ENCODE peak calls at places on chromosomes 4 and X, in ten cellular contexts. C, A, H, K, O, B, U, E, P and Q are unnamed samples.

GRCh38 chr4:158895797-158896442 is 127.1 kb downstream of the FNIP2 start:
- DNase-seq in C (no peak), A (no peak), H (no peak), K (no peak), O (no peak), B (peak), U (no peak), E (peak), P (no peak), Q (no peak)

GRCh38 chrX:30296408-30297254 is 12.6 kb downstream of the NR0B1 start:
- DNase-seq in C (no peak), A (no peak), H (no peak), K (no peak), O (no peak), B (no peak), U (no peak), E (no peak), P (no peak), Q (no peak)

GRCh38 chr4:23384741-23385140 is 505.1 kb downstream of the PPARGC1A start:
- DNase-seq in C (no peak), A (no peak), H (no peak), K (no peak), O (no peak), B (peak), U (peak), E (no peak), P (no peak), Q (no peak)

GRCh38 chr4:117773067-117773946 is 261.0 kb upstream of the NDST3 start:
- DNase-seq in C (no peak), A (no peak), H (no peak), K (no peak), O (no peak), B (peak), U (peak), E (no peak), P (no peak), Q (no peak)

GRCh38 chrX:154890990-154891639 is 5.0 kb downstream of the F8A1 start:
- DNase-seq in C (no peak), A (no peak), H (no peak), K (no peak), O (no peak), B (no peak), U (no peak), E (no peak), P (no peak), Q (no peak)

GRCh38 chr4:13561673-13562072 is 17.4 kb upstream of the NKX3-2 start:
- DNase-seq in C (no peak), A (no peak), H (no peak), K (no peak), O (no peak), B (no peak), U (no peak), E (no peak), P (no peak), Q (no peak)

GRCh38 chr4:147943159-147943638 is 211.3 kb downstream of the ARHGAP10 start:
- DNase-seq in C (peak), A (peak), H (no peak), K (no peak), O (no peak), B (peak), U (no peak), E (no peak), P (no peak), Q (no peak)

GRCh38 chrX:12946838-12947544 is 27.9 kb upstream of the TMSB4X start:
- DNase-seq in C (peak), A (peak), H (peak), K (peak), O (peak), B (peak), U (peak), E (peak), P (peak), Q (no peak)

GRCh38 chrX:47059142-47059874 is 18.9 kb upstream of the RGN start:
- DNase-seq in C (no peak), A (no peak), H (no peak), K (no peak), O (no peak), B (no peak), U (no peak), E (no peak), P (no peak), Q (no peak)

GRCh38 chr4:158936238-158936637 is 166.6 kb upstream of the RAPGEF2 start:
- DNase-seq in C (no peak), A (no peak), H (no peak), K (no peak), O (no peak), B (no peak), U (no peak), E (no peak), P (no peak), Q (no peak)

GRCh38 chrX:154411981-154412340 is 622 bp downstream of the TAFAZZIN start:
- DNase-seq in C (peak), A (peak), H (no peak), K (peak), O (peak), B (peak), U (peak), E (peak), P (peak), Q (peak)

GRCh38 chr4:57116245-57116644 is 6.1 kb upstream of the IGFBP7 start:
- DNase-seq in C (no peak), A (no peak), H (no peak), K (no peak), O (no peak), B (no peak), U (no peak), E (no peak), P (no peak), Q (no peak)

GRCh38 chr4:145797278-145797677 is 117.3 kb downstream of the C4orf51 start:
- DNase-seq in C (no peak), A (no peak), H (no peak), K (no peak), O (no peak), B (no peak), U (no peak), E (no peak), P (no peak), Q (no peak)

GRCh38 chrX:30653415-30654131 is at the start of gene GK:
- DNase-seq in C (peak), A (peak), H (no peak), K (no peak), O (no peak), B (no peak), U (no peak), E (peak), P (no peak), Q (no peak)

GRCh38 chr4:77193511-77194236 is 36.7 kb downstream of the CCNG2 start:
- DNase-seq in C (peak), A (peak), H (no peak), K (no peak), O (no peak), B (no peak), U (no peak), E (no peak), P (no peak), Q (no peak)

GRCh38 chrX:53087378-53087777 is 5.2 kb downstream of the TSPYL2 start:
- DNase-seq in C (no peak), A (no peak), H (no peak), K (no peak), O (no peak), B (no peak), U (no peak), E (no peak), P (no peak), Q (no peak)

GRCh38 chr4:34182346-34182745 is 2062.0 kb downstream of the ARAP2 start:
- DNase-seq in C (no peak), A (no peak), H (no peak), K (no peak), O (no peak), B (peak), U (peak), E (no peak), P (no peak), Q (no peak)

GRCh38 chrX:48035891-48036290 is 29.1 kb downstream of the SPACA5 start:
- DNase-seq in C (no peak), A (no peak), H (no peak), K (no peak), O (no peak), B (no peak), U (no peak), E (no peak), P (no peak), Q (no peak)

GRCh38 chrX:153560466-153560865 is 38.5 kb downstream of the CCNQ start:
- DNase-seq in C (no peak), A (no peak), H (no peak), K (no peak), O (no peak), B (no peak), U (no peak), E (no peak), P (no peak), Q (no peak)

GRCh38 chrX:65690057-65690855 is 22.8 kb downstream of the MSN start:
- DNase-seq in C (no peak), A (no peak), H (no peak), K (no peak), O (no peak), B (peak), U (peak), E (no peak), P (no peak), Q (no peak)

GRCh38 chr4:183831689-183832088 is 73.4 kb upstream of the STOX2 start:
- DNase-seq in C (no peak), A (no peak), H (no peak), K (no peak), O (no peak), B (no peak), U (no peak), E (no peak), P (no peak), Q (no peak)

GRCh38 chr4:173074501-173074946 is 94.1 kb upstream of the GALNT7 start:
- DNase-seq in C (no peak), A (no peak), H (peak), K (no peak), O (no peak), B (peak), U (peak), E (peak), P (no peak), Q (no peak)

GRCh38 chr4:163598028-163598427 is 103.5 kb downstream of the TMA16 start:
- DNase-seq in C (no peak), A (no peak), H (no peak), K (no peak), O (no peak), B (no peak), U (no peak), E (no peak), P (no peak), Q (no peak)

GRCh38 chrX:153885208-153885787 is 675 bp downstream of the L1CAM start:
- DNase-seq in C (peak), A (no peak), H (no peak), K (no peak), O (no peak), B (no peak), U (no peak), E (no peak), P (no peak), Q (peak)

GRCh38 chr4:73452953-73453700 is 17.1 kb downstream of the AFP start:
- DNase-seq in C (no peak), A (no peak), H (no peak), K (no peak), O (no peak), B (peak), U (peak), E (no peak), P (no peak), Q (no peak)

GRCh38 chr4:157514711-157515110 is 294.2 kb downstream of the GRIA2 start:
- DNase-seq in C (no peak), A (no peak), H (no peak), K (no peak), O (no peak), B (no peak), U (no peak), E (no peak), P (no peak), Q (no peak)

DNA sequence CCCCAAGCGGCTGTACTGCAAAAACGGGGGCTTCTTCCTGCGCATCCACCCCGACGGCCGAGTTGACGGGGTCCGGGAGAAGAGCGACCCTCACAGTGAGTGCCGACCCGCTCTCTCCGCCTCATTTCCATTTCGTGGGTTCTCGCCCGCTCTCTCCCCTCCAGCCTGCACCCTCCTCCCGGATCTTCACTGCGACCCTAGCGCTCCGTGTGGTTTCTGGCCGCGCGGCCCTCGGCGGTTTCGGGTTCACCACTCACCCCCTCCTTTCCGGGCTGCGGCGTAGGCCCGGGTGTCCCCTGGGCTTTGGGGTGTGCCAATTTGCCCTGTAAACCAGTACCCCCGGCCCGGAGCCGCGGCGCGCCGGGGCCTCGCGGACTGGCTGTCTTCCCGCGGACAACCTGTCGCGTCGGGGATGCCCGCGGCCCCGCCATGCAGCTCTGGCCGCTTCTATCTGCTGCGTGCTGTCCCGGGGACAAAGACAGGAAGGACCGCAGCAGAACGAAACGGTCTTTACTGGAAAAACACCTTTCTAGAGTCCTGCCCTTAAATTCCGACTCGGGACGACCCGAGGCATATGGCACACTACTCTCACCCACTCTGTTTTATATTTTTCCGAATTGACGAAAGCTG is 742 bp downstream of the FGF2 start:
- DNase-seq in C (peak), A (peak), H (no peak), K (peak), O (no peak), B (peak), U (no peak), E (peak), P (peak), Q (peak)
- TF ChIP-seq CTCF in C (no peak), A (no peak), H (peak), K (no peak), O (no peak), B (peak), U (no peak), E (no peak), P (no peak), Q (no peak)

GRCh38 chrX:74422576-74423288 is 1.4 kb downstream of the SLC16A2 start:
- DNase-seq in C (peak), A (peak), H (peak), K (peak), O (peak), B (peak), U (peak), E (peak), P (peak), Q (no peak)
- TF ChIP-seq CTCF in C (no peak), A (no peak), H (peak), K (peak), O (no peak), B (peak), U (no peak), E (no peak), P (no peak), Q (no peak)

DNA sequence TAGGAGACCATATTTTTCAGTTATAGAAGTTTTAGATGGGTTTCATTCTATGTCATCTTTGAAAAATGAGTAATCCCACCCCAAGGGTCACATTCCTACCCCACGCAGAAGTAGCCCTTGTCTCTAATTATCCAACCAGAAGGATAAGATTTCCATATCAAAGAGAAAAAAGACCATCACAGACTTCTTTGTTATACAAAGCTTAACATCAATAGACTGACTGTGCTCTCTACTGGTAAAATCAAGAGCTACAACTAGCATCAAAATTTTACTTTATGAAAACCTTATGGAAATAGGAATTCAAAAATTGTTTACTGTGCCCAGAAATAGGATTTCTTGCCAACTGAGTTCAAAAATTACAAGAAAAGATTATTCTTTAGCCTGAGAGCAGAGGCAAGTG is 24.9 kb downstream of the TNMD start:
- DNase-seq in C (no peak), A (no peak), H (no peak), K (no peak), O (no peak), B (no peak), U (no peak), E (no peak), P (no peak), Q (no peak)
- TF ChIP-seq CTCF in C (no peak), A (no peak), H (no peak), K (peak), O (no peak), B (no peak), U (peak), E (no peak), P (no peak), Q (no peak)

GRCh38 chrX:109638158-109638557 is 13.2 kb upstream of the KCNE5 start:
- DNase-seq in C (no peak), A (no peak), H (no peak), K (no peak), O (no peak), B (no peak), U (no peak), E (no peak), P (no peak), Q (no peak)

GRCh38 chrX:109632906-109633504 is 8.0 kb upstream of the KCNE5 start:
- DNase-seq in C (no peak), A (peak), H (no peak), K (peak), O (no peak), B (no peak), U (no peak), E (peak), P (no peak), Q (no peak)

GRCh38 chrX:109629310-109629709 is 4.3 kb upstream of the KCNE5 start:
- DNase-seq in C (no peak), A (no peak), H (no peak), K (no peak), O (no peak), B (no peak), U (no peak), E (no peak), P (no peak), Q (no peak)

DNA sequence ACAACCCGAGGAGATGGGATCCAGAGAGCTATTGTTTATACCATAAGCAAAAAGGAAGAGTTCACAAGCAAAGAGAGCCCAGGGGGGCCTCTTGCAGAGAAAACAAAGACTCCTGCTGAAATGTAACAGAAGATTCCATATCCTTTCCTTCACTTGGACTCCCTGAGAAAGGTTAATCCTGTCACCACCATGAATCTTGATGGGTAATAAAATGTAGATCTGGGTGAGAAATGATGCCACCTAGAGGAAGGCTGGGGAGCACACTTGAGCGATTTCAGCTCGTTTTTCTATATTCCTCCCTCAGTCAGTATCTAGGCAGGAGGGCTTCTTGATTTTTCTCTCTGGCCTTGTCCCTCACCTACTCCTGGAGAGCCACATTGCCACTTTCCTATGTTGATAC is 10.2 kb upstream of the KCNE5 start:
- DNase-seq in C (peak), A (peak), H (no peak), K (no peak), O (no peak), B (no peak), U (no peak), E (peak), P (no peak), Q (no peak)
- TF ChIP-seq CTCF in C (peak), A (peak), H (peak), K (peak), O (no peak), B (peak), U (peak), E (peak), P (no peak), Q (peak)